ENCODE peak calls at places on chromosome 21, in four cellular contexts. Q is A549, F is stomach, G is transverse colon. C is an unnamed sample.
A peak's percentile ranks its signal among the peaks of the same experiment; 100 is the strongest.

GRCh38 chr21:25324666-25325065 is 282.6 kb downstream of the MRPL39 start:
- DNase-seq in F (no peak), G (no peak), Q (no peak), C (no peak)

GRCh38 chr21:42553435-42553834 is 39.8 kb downstream of the SLC37A1 start:
- DNase-seq in Q (no peak), G (no peak), F (no peak), C (no peak)

GRCh38 chr21:38810826-38811164 is 5.1 kb downstream of the ETS2 start:
- DNase-seq in Q (no peak), F (no peak), G (no peak), C (no peak)

GRCh38 chr21:35398366-35398982 is 349.4 kb upstream of the RUNX1 start:
- DNase-seq in Q (no peak), F (no peak), G (no peak), C (no peak)

GRCh38 chr21:39951183-39952101 is 84.2 kb downstream of the PCP4 start:
- DNase-seq in G (no peak), Q (no peak), F (no peak), C (no peak)

GRCh38 chr21:45382698-45383000 is 22.3 kb upstream of the COL18A1 start:
- DNase-seq in Q (no peak), G (no peak), F (no peak), C (peak; percentile 22)

GRCh38 chr21:34333150-34333739 is 30.6 kb upstream of the KCNE2 start:
- DNase-seq in G (no peak), Q (no peak), F (no peak), C (no peak)

GRCh38 chr21:36509966-36510742 is 30.2 kb upstream of the CLDN14 start:
- DNase-seq in Q (no peak), G (peak; percentile 59), F (peak; percentile 89), C (no peak)

GRCh38 chr21:20822559-20823133 is 175.6 kb upstream of the NCAM2 start:
- DNase-seq in F (no peak), G (no peak), Q (no peak), C (no peak)

GRCh38 chr21:36135391-36136094 is 664 bp downstream of the CBR3 start:
- DNase-seq in G (peak; percentile 62), Q (peak; percentile 34), F (peak; percentile 55), C (peak; percentile 76)

GRCh38 chr21:34189506-34189905 is 116.1 kb downstream of the MRPS6 start:
- DNase-seq in Q (no peak), G (no peak), F (no peak), C (no peak)

GRCh38 chr21:29985866-29986265 is 46.1 kb upstream of the GRIK1 start:
- DNase-seq in F (no peak), G (no peak), Q (no peak), C (no peak)

GRCh38 chr21:42299324-42300044 is 15.7 kb downstream of the TFF3 start:
- DNase-seq in F (no peak), G (no peak), Q (no peak), C (no peak)

GRCh38 chr21:34923626-34924025 is 125.5 kb downstream of the RUNX1 start:
- DNase-seq in Q (no peak), G (no peak), F (no peak), C (no peak)

GRCh38 chr21:36545776-36546511 is 66.0 kb upstream of the CLDN14 start:
- DNase-seq in Q (no peak), G (no peak), F (no peak), C (no peak)

GRCh38 chr21:37061926-37062591 is 10.8 kb downstream of the PIGP start:
- DNase-seq in G (no peak), Q (no peak), F (no peak), C (no peak)

GRCh38 chr21:40797881-40798280 is 49.1 kb downstream of the DSCAM start:
- DNase-seq in Q (no peak), F (no peak), G (no peak), C (no peak)

GRCh38 chr21:39527067-39527595 is 75.4 kb downstream of the SH3BGR start:
- DNase-seq in F (no peak), Q (no peak), G (no peak), C (no peak)

GRCh38 chr21:20570824-20571232 is 427.4 kb upstream of the NCAM2 start:
- DNase-seq in F (no peak), G (no peak), Q (no peak), C (no peak)

GRCh38 chr21:18164933-18165332 is 79.7 kb upstream of the CHODL start:
- DNase-seq in Q (no peak), G (no peak), F (no peak), C (no peak)

GRCh38 chr21:27275294-27275927 is 308.5 kb upstream of the ADAMTS5 start:
- DNase-seq in G (no peak), Q (no peak), F (no peak), C (no peak)

GRCh38 chr21:36716836-36717235 is 17.9 kb downstream of the SIM2 start:
- DNase-seq in F (no peak), Q (no peak), G (no peak), C (no peak)

GRCh38 chr21:45412491-45412890 is 7.5 kb downstream of the COL18A1 start:
- DNase-seq in F (no peak), G (no peak), Q (no peak), C (peak; percentile 24)

GRCh38 chr21:44702111-44702972 is 5.4 kb downstream of the KRTAP10-12 start:
- DNase-seq in Q (no peak), F (no peak), G (no peak), C (no peak)

GRCh38 chr21:38902608-38903445 is 97.1 kb downstream of the ETS2 start:
- DNase-seq in Q (no peak), G (no peak), F (no peak), C (no peak)

GRCh38 chr21:18411565-18411964 is 8.0 kb upstream of the TMPRSS15 start:
- DNase-seq in F (no peak), G (no peak), Q (no peak), C (no peak)

GRCh38 chr21:30206551-30207251 is 9.2 kb downstream of the CLDN8 start:
- DNase-seq in Q (no peak), G (no peak), F (no peak), C (no peak)

GRCh38 chr21:45045481-45045880 is 28.9 kb upstream of the ADARB1 start:
- DNase-seq in F (no peak), Q (no peak), G (no peak), C (no peak)

GRCh38 chr21:38241029-38241740 is 15.6 kb upstream of the KCNJ15 start:
- DNase-seq in Q (no peak), G (no peak), F (no peak), C (no peak)

GRCh38 chr21:41466024-41466820 is 40.2 kb downstream of the MX1 start:
- DNase-seq in Q (no peak), F (no peak), G (no peak), C (no peak)

GRCh38 chr21:39125752-39126485 is 57.3 kb downstream of the PSMG1 start:
- DNase-seq in F (peak; percentile 55), G (peak; percentile 51), Q (no peak), C (peak; percentile 64)

GRCh38 chr21:45317401-45318145 is 29.9 kb upstream of the POFUT2 start:
- DNase-seq in F (no peak), Q (no peak), G (no peak), C (peak; percentile 32)

GRCh38 chr21:44771896-44772525 is 29.6 kb downstream of the UBE2G2 start:
- DNase-seq in Q (no peak), G (no peak), F (peak; percentile 17), C (no peak)

GRCh38 chr21:29350246-29350779 is 51.6 kb downstream of the BACH1 start:
- DNase-seq in F (no peak), G (no peak), Q (no peak), C (no peak)

GRCh38 chr21:36059823-36060158 is 535 bp downstream of the SETD4 start:
- DNase-seq in F (peak; percentile 30), Q (peak; percentile 28), G (peak; percentile 52), C (no peak)

GRCh38 chr21:35198004-35198403 is 148.9 kb upstream of the RUNX1 start:
- DNase-seq in G (no peak), F (no peak), Q (peak; percentile 32), C (no peak)

GRCh38 chr21:36948686-36949085 is 17.8 kb downstream of the HLCS start:
- DNase-seq in G (no peak), Q (no peak), F (no peak), C (no peak)

DNA sequence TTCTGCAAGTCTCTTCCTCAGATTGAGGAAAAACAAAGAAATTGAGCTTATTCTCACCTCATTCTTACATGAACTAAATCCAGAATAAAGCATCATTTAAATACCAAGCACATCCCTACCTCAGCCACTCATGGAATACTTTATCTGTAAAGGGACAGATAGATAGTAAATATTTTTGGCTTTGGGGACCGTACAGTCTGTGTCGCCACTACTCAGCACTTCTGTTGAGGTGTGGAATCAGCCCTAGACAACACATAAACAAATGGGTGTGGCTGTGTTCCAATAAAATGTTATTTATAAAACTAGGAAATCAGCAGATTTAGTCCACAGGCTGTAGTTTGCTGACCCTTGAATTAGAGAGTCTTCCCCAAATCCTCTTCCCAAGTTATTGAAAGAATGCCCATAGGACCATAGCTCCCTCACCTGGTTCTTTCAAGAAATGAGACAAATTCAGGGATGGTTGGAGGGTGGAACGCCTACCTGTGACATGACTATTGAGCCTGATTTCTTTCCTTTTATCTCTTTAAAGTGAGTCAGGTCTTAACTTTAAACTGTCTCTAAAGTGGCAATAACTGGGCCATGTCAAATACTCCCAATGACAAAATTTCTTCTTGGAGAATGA is 878.5 kb downstream of the USP25 start:
- DNase-seq in F (no peak), G (no peak), Q (no peak), C (no peak)
- TF ChIP-seq CTCF in F (no peak), G (no peak), Q (peak; percentile 20), C (no peak)

GRCh38 chr21:46437096-46437498 is 21.6 kb upstream of the DIP2A start:
- DNase-seq in F (no peak), G (no peak), Q (no peak), C (no peak)
- H3K4me3 ChIP-seq in F (no peak overlapping the region), G (no peak overlapping the region), Q (no peak overlapping the region), C (no peak overlapping the region)

DNA sequence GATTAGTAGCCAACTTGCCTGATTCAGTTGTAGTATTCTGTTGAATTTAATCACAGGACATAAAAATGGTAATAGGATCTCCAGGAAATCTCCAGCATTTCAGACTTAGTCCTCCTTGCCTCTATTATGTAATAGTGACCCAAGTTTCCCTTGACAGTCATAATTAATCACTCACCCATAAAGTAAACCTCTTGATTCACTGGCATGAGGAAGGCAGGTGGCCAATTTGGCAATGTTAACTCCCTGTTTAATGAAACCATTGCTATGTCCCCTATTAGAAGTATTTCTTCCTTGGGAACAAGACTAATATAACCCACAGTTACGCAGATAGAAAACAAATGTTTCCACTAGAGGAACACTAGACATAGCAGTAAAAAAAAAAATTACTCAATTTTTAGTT is 604.8 kb upstream of the CXADR start:
- DNase-seq in F (no peak), G (no peak), Q (no peak), C (no peak)
- TF ChIP-seq EP300 in F (no peak), G (no peak), Q (no peak), C (no peak)

DNA sequence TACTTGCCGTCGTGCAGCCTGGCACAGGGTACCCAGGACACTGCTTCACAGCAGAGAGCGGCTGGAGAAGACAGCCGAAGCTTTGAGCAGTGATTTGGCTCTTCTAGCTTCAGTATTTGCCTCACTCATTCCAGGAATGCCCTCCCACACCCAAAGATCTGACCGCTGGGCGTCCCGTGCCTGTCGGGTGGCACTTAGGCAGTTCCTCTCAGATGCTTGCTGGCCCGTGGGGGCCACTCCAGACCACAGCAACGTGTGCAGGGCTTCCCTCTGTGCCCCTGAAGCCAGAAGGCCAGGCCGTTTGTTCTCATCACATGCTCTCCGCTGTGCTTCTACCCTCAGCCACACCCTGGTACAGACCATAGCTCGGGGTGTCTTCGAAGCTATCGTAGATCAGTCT is 17.0 kb downstream of the RRP1B start:
- DNase-seq in Q (no peak), F (no peak), G (no peak), C (no peak)
- TF ChIP-seq CTCF in Q (no peak), F (no peak), G (no peak), C (no peak)

C was measured in ovary.